ENCODE peak calls at places on chromosomes 4 and X, in seven cellular contexts. Z is fibroblast of the aortic adventitia, W is A549, B is AG10803, D is fibroblast of lung, Q is breast epithelium, C is body of pancreas. J is an unnamed sample.

GRCh38 chrX:3712870-3713224 is 602 bp downstream of the PRKX start:
- DNase-seq in Z (no peak), W (no peak), B (no peak), D (no peak), Q (no peak), C (no peak), J (no peak)

GRCh38 chr4:150280081-150280950 is 202.1 kb downstream of the DCLK2 start:
- DNase-seq in Z (peak; percentile 63), W (no peak), B (peak; percentile 88), D (peak; percentile 97), Q (no peak), C (no peak), J (peak; percentile 63)

GRCh38 chrX:12441376-12442128 is 303.3 kb downstream of the FRMPD4 start:
- DNase-seq in Z (peak; percentile 92), W (no peak), B (peak; percentile 87), D (peak; percentile 84), Q (no peak), C (no peak), J (peak; percentile 66)

GRCh38 chrX:39477438-39478120 is 620.2 kb downstream of the BCOR start:
- DNase-seq in Z (no peak), W (no peak), B (peak; percentile 46), D (peak; percentile 27), Q (no peak), C (peak; percentile 65), J (no peak)

GRCh38 chrX:136767104-136767941 is 13.4 kb downstream of the ARHGEF6 start:
- DNase-seq in Z (peak; percentile 39), W (peak; percentile 36), B (peak; percentile 62), D (peak; percentile 63), Q (peak; percentile 69), C (peak; percentile 77), J (no peak)

GRCh38 chrX:30586516-30586915 is 8.9 kb upstream of the TASL start:
- DNase-seq in Z (no peak), W (no peak), B (no peak), D (no peak), Q (no peak), C (no peak), J (no peak)

GRCh38 chrX:18755651-18756050 is 48.2 kb downstream of the PPEF1 start:
- DNase-seq in Z (no peak), W (no peak), B (no peak), D (no peak), Q (no peak), C (no peak), J (no peak)

GRCh38 chr4:173827707-173828106 is 297.7 kb upstream of the HAND2 start:
- DNase-seq in Z (no peak), W (no peak), B (no peak), D (no peak), Q (no peak), C (no peak), J (no peak)

GRCh38 chr4:135672202-135672601 is 1470.6 kb upstream of the PABPC4L start:
- DNase-seq in Z (no peak), W (no peak), B (no peak), D (no peak), Q (no peak), C (no peak), J (no peak)

DNA sequence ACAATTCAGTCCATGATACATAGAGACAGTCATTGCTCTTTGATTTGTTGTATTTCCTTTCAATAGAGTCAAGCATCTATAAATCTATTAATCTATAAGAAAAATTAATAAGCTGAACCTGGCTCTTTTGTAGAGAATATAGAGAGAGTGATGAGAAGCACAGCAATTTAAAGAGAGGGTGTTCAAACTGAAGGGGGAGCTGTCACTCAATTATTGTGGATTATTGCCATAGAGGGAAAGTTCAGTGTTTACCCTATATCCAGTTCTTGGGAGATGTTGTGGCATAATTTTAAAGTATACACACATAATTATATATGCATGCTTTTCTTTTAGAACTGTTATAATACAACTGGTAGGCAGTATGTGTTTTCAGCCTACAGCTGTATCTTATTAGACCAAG is 1469.0 kb upstream of the PABPC4L start:
- DNase-seq in Z (no peak), W (no peak), B (no peak), D (no peak), Q (no peak), C (no peak), J (no peak)
- TF ChIP-seq CTCF in Z (no peak), W (no peak), B (no peak), D (no peak), Q (no peak), C (no peak), J (no peak)

GRCh38 chr4:1822568-1823544 is 29.8 kb downstream of the FGFR3 start:
- DNase-seq in Z (no peak), W (no peak), B (no peak), D (no peak), Q (no peak), C (no peak), J (no peak)

GRCh38 chr4:1819816-1820215 is 26.7 kb downstream of the FGFR3 start:
- DNase-seq in Z (no peak), W (no peak), B (no peak), D (no peak), Q (no peak), C (no peak), J (no peak)

GRCh38 chr4:1821679-1822567 is 28.8 kb downstream of the FGFR3 start:
- DNase-seq in Z (no peak), W (no peak), B (no peak), D (no peak), Q (no peak), C (no peak), J (no peak)

GRCh38 chr4:1815997-1816860 is 23.1 kb downstream of the FGFR3 start:
- DNase-seq in Z (no peak), W (no peak), B (no peak), D (no peak), Q (no peak), C (no peak), J (no peak)

GRCh38 chr4:1819284-1819683 is 26.2 kb downstream of the FGFR3 start:
- DNase-seq in Z (no peak), W (no peak), B (no peak), D (no peak), Q (no peak), C (peak; percentile 78), J (no peak)
- H3K4me3 ChIP-seq in Z (no peak overlapping the region), W (no peak overlapping the region), B (no peak overlapping the region), D (no peak overlapping the region), Q (no peak overlapping the region), C (no peak overlapping the region), J (no peak overlapping the region)

GRCh38 chr4:45939056-45939455 is 184.8 kb downstream of the GABRG1 start:
- DNase-seq in Z (no peak), W (no peak), B (no peak), D (no peak), Q (no peak), C (no peak), J (no peak)

GRCh38 chr4:45946699-45947098 is 177.2 kb downstream of the GABRG1 start:
- DNase-seq in Z (no peak), W (no peak), B (no peak), D (no peak), Q (no peak), C (no peak), J (no peak)

DNA sequence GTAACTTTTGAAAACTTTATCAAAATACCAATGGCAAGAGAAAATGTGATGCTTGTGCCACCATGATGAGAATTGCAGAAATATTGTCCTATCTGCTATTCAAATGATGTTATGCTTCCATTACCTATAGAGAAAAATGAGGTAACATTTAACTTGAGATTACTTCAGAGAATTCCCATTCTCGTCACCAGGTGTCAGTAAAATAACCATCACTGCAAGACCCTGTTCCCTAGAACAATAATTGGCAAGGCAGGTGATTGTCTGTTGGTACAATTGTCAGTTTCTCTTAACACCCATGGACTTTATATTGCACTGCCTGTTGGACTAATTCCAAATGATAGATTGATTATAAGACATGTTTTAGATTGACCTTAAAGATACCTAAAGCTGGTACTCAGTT is 179.9 kb downstream of the GABRG1 start:
- DNase-seq in Z (no peak), W (no peak), B (no peak), D (no peak), Q (no peak), C (no peak), J (no peak)
- TF ChIP-seq CTCF in Z (no peak), W (no peak), B (no peak), D (no peak), Q (no peak), C (no peak), J (no peak)

DNA sequence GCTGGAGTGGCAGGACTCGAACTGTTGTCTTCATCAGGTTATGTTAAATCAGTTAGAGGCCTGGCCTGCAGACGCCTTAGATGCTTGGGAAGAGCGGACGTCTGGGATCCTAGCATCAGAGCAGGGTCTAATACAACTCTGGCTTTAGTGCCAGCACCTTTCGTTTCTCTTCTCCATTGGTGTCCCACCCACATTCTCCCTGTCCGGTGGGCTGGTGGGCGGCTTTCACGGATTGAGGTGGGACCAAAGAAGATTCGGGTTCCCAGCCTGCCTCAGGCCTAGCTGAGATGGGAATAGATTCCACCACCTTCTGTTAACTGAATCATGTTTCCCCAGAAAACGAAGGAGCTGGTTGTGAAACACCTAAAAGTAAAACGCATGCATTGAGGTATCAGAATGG is 939 bp downstream of the PDK3 start:
- DNase-seq in Z (no peak), W (no peak), B (no peak), D (no peak), Q (no peak), C (no peak), J (no peak)
- H3K4me3 ChIP-seq in Z (peak overlapping the region; percentile 35), W (peak overlapping the region; percentile 95), B (no peak overlapping the region), D (no peak overlapping the region), Q (peak overlapping the region; percentile 68), C (peak overlapping the region; percentile 27), J (no peak overlapping the region)

GRCh38 chr4:149112109-149112508 is 669.9 kb upstream of the NR3C2 start:
- DNase-seq in Z (no peak), W (no peak), B (no peak), D (no peak), Q (no peak), C (no peak), J (no peak)
- TF ChIP-seq CTCF in Z (no peak), W (no peak), B (no peak), D (no peak), Q (no peak), C (no peak), J (no peak)

DNA sequence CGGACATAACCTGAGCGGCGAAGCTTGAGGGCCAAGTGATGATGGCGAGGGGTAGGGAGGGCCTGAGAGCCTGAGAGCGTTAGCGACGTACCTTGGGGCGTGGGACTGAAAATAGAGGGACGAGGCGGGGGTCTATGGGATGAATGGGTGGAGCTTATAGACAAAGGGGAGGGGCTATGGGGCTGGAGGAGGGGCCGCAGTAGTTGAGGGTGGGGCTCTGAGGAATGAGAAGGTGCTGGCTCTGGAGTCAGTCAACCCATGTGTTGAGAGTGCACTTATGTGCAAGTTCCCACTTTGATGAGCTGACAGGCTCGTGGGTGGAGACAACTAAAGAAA is 469 bp downstream of the TBC1D25 start:
- DNase-seq in Z (peak; percentile 43), W (no peak), B (peak; percentile 34), D (peak; percentile 30), Q (no peak), C (peak; percentile 51), J (no peak)
- H3K4me3 ChIP-seq in Z (peak overlapping the region; percentile 77), W (peak overlapping the region; percentile 83), B (peak overlapping the region; percentile 82), D (peak overlapping the region; percentile 66), Q (peak overlapping the region; percentile 69), C (peak overlapping the region; percentile 37), J (peak overlapping the region; percentile 92)

DNA sequence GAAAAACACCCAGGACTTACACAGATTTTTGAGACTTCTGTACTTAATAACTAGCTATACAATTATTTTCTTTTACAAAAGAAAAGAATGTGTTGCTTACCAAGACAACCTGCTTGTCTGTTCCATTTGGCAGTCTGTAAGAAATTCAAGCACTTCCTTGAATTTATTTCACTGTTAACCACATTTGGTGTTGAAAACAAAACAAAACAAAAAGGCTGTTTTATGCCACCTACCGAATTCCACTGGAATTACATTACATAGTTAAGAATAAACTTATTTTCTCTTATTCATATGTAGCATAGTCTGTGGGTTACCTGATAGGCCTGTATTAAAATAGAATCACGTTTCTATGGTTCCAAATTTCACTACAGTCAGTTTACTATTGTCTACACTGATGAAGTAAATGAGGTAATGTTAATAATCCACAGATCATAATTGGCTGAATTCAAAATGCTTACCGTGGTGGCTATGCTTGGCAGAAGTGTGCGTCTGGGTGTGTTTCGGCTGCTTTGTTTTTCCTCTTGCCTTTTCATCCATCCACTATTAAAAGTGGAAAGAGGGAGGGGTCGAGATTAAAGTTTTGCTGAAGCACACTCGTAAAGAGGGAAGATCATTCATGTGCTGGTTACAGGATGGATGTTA is at the start of gene TLR1:
- DNase-seq in Z (peak; percentile 84), W (peak; percentile 56), B (peak; percentile 68), D (peak; percentile 54), Q (no peak), C (no peak), J (peak; percentile 35)
- TF ChIP-seq CTCF in Z (peak; percentile 62), W (peak; percentile 50), B (peak; percentile 61), D (peak; percentile 5), Q (peak; percentile 60), C (peak; percentile 75), J (peak; percentile 48)